ENCODE peak calls at places on chromosomes 3 and 15, in nine cellular contexts. One of them, this sample, is unnamed.

GRCh38 chr15:34436956-34437442 is 609 bp downstream of the GOLGA8A start:
- DNase-seq in EL: peak; percentile 42
- DNase-seq in HTR-8/SVneo: peak; percentile 10
- DNase-seq in ELR: peak; percentile 44
- DNase-seq in G401: peak; percentile 39
- DNase-seq in skeletal muscle cell: no peak
- DNase-seq in GM23248: peak; percentile 69
- DNase-seq in LoVo: no peak
- DNase-seq in SJSA1: peak; percentile 55
- DNase-seq in this sample: peak; percentile 17

GRCh38 chr3:127304121-127304744 is 16.4 kb upstream of the PRR20G start:
- DNase-seq in HTR-8/SVneo: no peak
- DNase-seq in GM23248: no peak
- DNase-seq in skeletal muscle cell: no peak
- DNase-seq in SJSA1: no peak
- DNase-seq in LoVo: peak; percentile 66
- DNase-seq in EL: no peak
- DNase-seq in G401: no peak
- DNase-seq in ELR: no peak
- DNase-seq in this sample: no peak

GRCh38 chr3:9209777-9210176 is 39.7 kb downstream of the SRGAP3 start:
- DNase-seq in LoVo: no peak
- DNase-seq in G401: no peak
- DNase-seq in HTR-8/SVneo: no peak
- DNase-seq in ELR: no peak
- DNase-seq in GM23248: no peak
- DNase-seq in skeletal muscle cell: no peak
- DNase-seq in SJSA1: no peak
- DNase-seq in EL: no peak
- DNase-seq in this sample: no peak

GRCh38 chr15:83422541-83422940 is 24.6 kb upstream of the SH3GL3 start:
- DNase-seq in EL: no peak
- DNase-seq in G401: no peak
- DNase-seq in LoVo: no peak
- DNase-seq in SJSA1: no peak
- DNase-seq in HTR-8/SVneo: no peak
- DNase-seq in GM23248: no peak
- DNase-seq in skeletal muscle cell: no peak
- DNase-seq in ELR: no peak
- DNase-seq in this sample: no peak

GRCh38 chr15:68774521-68775293 is 46.0 kb downstream of the ANP32A start:
- DNase-seq in LoVo: no peak
- DNase-seq in HTR-8/SVneo: no peak
- DNase-seq in ELR: no peak
- DNase-seq in skeletal muscle cell: no peak
- DNase-seq in EL: no peak
- DNase-seq in SJSA1: no peak
- DNase-seq in G401: no peak
- DNase-seq in GM23248: peak; percentile 14
- DNase-seq in this sample: peak; percentile 21

GRCh38 chr3:197564097-197564843 is 8.5 kb upstream of the BDH1 start:
- DNase-seq in G401: no peak
- DNase-seq in SJSA1: no peak
- DNase-seq in skeletal muscle cell: no peak
- DNase-seq in GM23248: no peak
- DNase-seq in EL: no peak
- DNase-seq in ELR: peak; percentile 37
- DNase-seq in HTR-8/SVneo: no peak
- DNase-seq in LoVo: no peak
- DNase-seq in this sample: no peak

GRCh38 chr15:101276501-101277037 is 716 bp downstream of the SELENOS start:
- DNase-seq in EL: peak; percentile 41
- DNase-seq in HTR-8/SVneo: no peak
- DNase-seq in G401: no peak
- DNase-seq in GM23248: peak; percentile 82
- DNase-seq in skeletal muscle cell: no peak
- DNase-seq in LoVo: no peak
- DNase-seq in SJSA1: peak; percentile 41
- DNase-seq in ELR: peak; percentile 67
- DNase-seq in this sample: no peak

GRCh38 chr3:172520332-172520831 is 2.8 kb downstream of the TNFSF10 start:
- DNase-seq in GM23248: peak; percentile 77
- DNase-seq in LoVo: no peak
- DNase-seq in SJSA1: peak; percentile 59
- DNase-seq in G401: no peak
- DNase-seq in HTR-8/SVneo: no peak
- DNase-seq in EL: peak; percentile 57
- DNase-seq in ELR: peak; percentile 43
- DNase-seq in skeletal muscle cell: peak; percentile 64
- DNase-seq in this sample: peak; percentile 85

GRCh38 chr15:89401636-89402252 is 67.1 kb upstream of the POLG start:
- DNase-seq in ELR: peak; percentile 80
- DNase-seq in SJSA1: peak; percentile 77
- DNase-seq in EL: peak; percentile 78
- DNase-seq in G401: no peak
- DNase-seq in skeletal muscle cell: peak; percentile 22
- DNase-seq in HTR-8/SVneo: peak; percentile 45
- DNase-seq in LoVo: no peak
- DNase-seq in GM23248: peak; percentile 73
- DNase-seq in this sample: peak; percentile 27

GRCh38 chr3:52221563-52222318 is 3.7 kb downstream of the TLR9 start:
- DNase-seq in HTR-8/SVneo: no peak
- DNase-seq in LoVo: no peak
- DNase-seq in SJSA1: no peak
- DNase-seq in ELR: no peak
- DNase-seq in G401: no peak
- DNase-seq in EL: no peak
- DNase-seq in skeletal muscle cell: no peak
- DNase-seq in GM23248: no peak
- DNase-seq in this sample: no peak

GRCh38 chr3:139284221-139284620 is 59.6 kb upstream of the MRPS22 start:
- DNase-seq in ELR: peak; percentile 64
- DNase-seq in HTR-8/SVneo: no peak
- DNase-seq in SJSA1: no peak
- DNase-seq in EL: peak; percentile 48
- DNase-seq in GM23248: peak; percentile 91
- DNase-seq in LoVo: no peak
- DNase-seq in skeletal muscle cell: no peak
- DNase-seq in G401: no peak
- DNase-seq in this sample: peak; percentile 76

GRCh38 chr15:77819841-77820728 is 187.4 kb upstream of the LINGO1 start:
- DNase-seq in ELR: peak; percentile 48
- DNase-seq in G401: peak; percentile 44
- DNase-seq in skeletal muscle cell: no peak
- DNase-seq in SJSA1: no peak
- DNase-seq in HTR-8/SVneo: peak; percentile 62
- DNase-seq in EL: peak; percentile 31
- DNase-seq in LoVo: peak; percentile 64
- DNase-seq in GM23248: peak; percentile 51
- DNase-seq in this sample: no peak

GRCh38 chr3:62688050-62688449 is 187.2 kb downstream of the CADPS start:
- DNase-seq in LoVo: no peak
- DNase-seq in GM23248: peak; percentile 54
- DNase-seq in EL: peak; percentile 9
- DNase-seq in skeletal muscle cell: no peak
- DNase-seq in SJSA1: no peak
- DNase-seq in ELR: peak; percentile 4
- DNase-seq in G401: no peak
- DNase-seq in HTR-8/SVneo: no peak
- DNase-seq in this sample: no peak

GRCh38 chr15:79609501-79609900 is 177.4 kb downstream of the MINAR1 start:
- DNase-seq in skeletal muscle cell: no peak
- DNase-seq in SJSA1: no peak
- DNase-seq in GM23248: no peak
- DNase-seq in HTR-8/SVneo: no peak
- DNase-seq in ELR: no peak
- DNase-seq in EL: no peak
- DNase-seq in G401: no peak
- DNase-seq in LoVo: no peak
- DNase-seq in this sample: no peak

GRCh38 chr3:179702271-179702947 is 49.6 kb downstream of the USP13 start:
- DNase-seq in HTR-8/SVneo: no peak
- DNase-seq in LoVo: no peak
- DNase-seq in G401: peak; percentile 88
- DNase-seq in skeletal muscle cell: no peak
- DNase-seq in EL: no peak
- DNase-seq in SJSA1: no peak
- DNase-seq in GM23248: no peak
- DNase-seq in ELR: no peak
- DNase-seq in this sample: no peak

GRCh38 chr3:71444028-71444860 is 139.3 kb downstream of the FOXP1 start:
- DNase-seq in GM23248: peak; percentile 72
- DNase-seq in skeletal muscle cell: peak; percentile 31
- DNase-seq in EL: peak; percentile 72
- DNase-seq in SJSA1: peak; percentile 66
- DNase-seq in LoVo: no peak
- DNase-seq in G401: no peak
- DNase-seq in HTR-8/SVneo: peak; percentile 29
- DNase-seq in ELR: peak; percentile 84
- DNase-seq in this sample: peak; percentile 65

GRCh38 chr3:186143280-186143679 is 34.4 kb upstream of the ETV5 start:
- DNase-seq in SJSA1: no peak
- DNase-seq in EL: no peak
- DNase-seq in HTR-8/SVneo: no peak
- DNase-seq in GM23248: no peak
- DNase-seq in LoVo: no peak
- DNase-seq in skeletal muscle cell: no peak
- DNase-seq in ELR: no peak
- DNase-seq in G401: peak; percentile 88
- DNase-seq in this sample: no peak

GRCh38 chr3:195221876-195222617 is 48.9 kb downstream of the XXYLT1 start:
- DNase-seq in SJSA1: no peak
- DNase-seq in ELR: no peak
- DNase-seq in GM23248: no peak
- DNase-seq in skeletal muscle cell: no peak
- DNase-seq in EL: no peak
- DNase-seq in G401: no peak
- DNase-seq in LoVo: no peak
- DNase-seq in HTR-8/SVneo: no peak
- DNase-seq in this sample: no peak

GRCh38 chr3:56862352-56863062 is 60.8 kb upstream of the ARHGEF3 start:
- DNase-seq in HTR-8/SVneo: peak; percentile 30
- DNase-seq in SJSA1: peak; percentile 13
- DNase-seq in skeletal muscle cell: peak; percentile 59
- DNase-seq in LoVo: no peak
- DNase-seq in ELR: peak; percentile 51
- DNase-seq in GM23248: peak; percentile 84
- DNase-seq in G401: peak; percentile 7
- DNase-seq in EL: peak; percentile 49
- DNase-seq in this sample: peak; percentile 25

GRCh38 chr3:169758353-169758994 is 6.4 kb downstream of the TERC start:
- DNase-seq in LoVo: peak; percentile 21
- DNase-seq in ELR: no peak
- DNase-seq in G401: no peak
- DNase-seq in skeletal muscle cell: no peak
- DNase-seq in GM23248: no peak
- DNase-seq in HTR-8/SVneo: no peak
- DNase-seq in SJSA1: no peak
- DNase-seq in EL: no peak
- DNase-seq in this sample: no peak

GRCh38 chr3:3015472-3016089 is 94.6 kb downstream of the IL5RA start:
- DNase-seq in LoVo: no peak
- DNase-seq in SJSA1: no peak
- DNase-seq in ELR: no peak
- DNase-seq in skeletal muscle cell: no peak
- DNase-seq in GM23248: peak; percentile 14
- DNase-seq in G401: peak; percentile 89
- DNase-seq in EL: no peak
- DNase-seq in HTR-8/SVneo: no peak
- DNase-seq in this sample: no peak

This sample was measured in AG08395.